ENCODE peak calls at places on chromosome 1, in five cellular contexts. V is ELF-1, M is NCI-H1092, S is HT-29, U is mesenchymal stem cell. P is an unnamed sample.

GRCh38 chr1:111197598-111198289 is 2.7 kb downstream of the DENND2D start:
- DNase-seq in S (peak), M (no peak), V (peak), U (peak), P (peak)

GRCh38 chr1:3399732-3400131 is 54.7 kb upstream of the ARHGEF16 start:
- DNase-seq in V (no peak), M (no peak), U (no peak), S (no peak), P (no peak)

GRCh38 chr1:240705584-240705983 is 93.6 kb upstream of the GREM2 start:
- DNase-seq in V (no peak), U (no peak), M (no peak), S (no peak), P (no peak)

GRCh38 chr1:199029855-199030254 is 391.0 kb downstream of the PTPRC start:
- DNase-seq in S (no peak), U (peak), M (no peak), V (no peak), P (no peak)

GRCh38 chr1:62321438-62321837 is 2.2 kb upstream of the KANK4 start:
- DNase-seq in M (no peak), V (peak), U (peak), S (no peak), P (no peak)

GRCh38 chr1:25198731-25199231 is 33.5 kb downstream of the SYF2 start:
- DNase-seq in U (no peak), S (peak), V (no peak), M (peak), P (no peak)

GRCh38 chr1:154837679-154838171 is 32.4 kb downstream of the KCNN3 start:
- DNase-seq in V (no peak), S (no peak), M (no peak), U (peak), P (no peak)

GRCh38 chr1:53140451-53140850 is 2.0 kb downstream of the SLC1A7 start:
- DNase-seq in V (no peak), M (no peak), U (no peak), S (no peak), P (no peak)

GRCh38 chr1:110240476-110241210 is 30.5 kb downstream of the KCNC4 start:
- DNase-seq in M (peak), S (no peak), U (no peak), V (no peak), P (no peak)

GRCh38 chr1:226545806-226546596 is 2.6 kb upstream of the STUM start:
- DNase-seq in M (no peak), U (peak), S (no peak), V (no peak), P (no peak)

GRCh38 chr1:231272173-231272572 is 31.2 kb downstream of the GNPAT start:
- DNase-seq in M (no peak), V (no peak), S (no peak), U (no peak), P (no peak)

GRCh38 chr1:119385650-119386049 is 17.1 kb downstream of the HAO2 start:
- DNase-seq in V (no peak), M (no peak), U (no peak), S (no peak), P (no peak)

GRCh38 chr1:18575620-18576019 is 55.0 kb upstream of the PAX7 start:
- DNase-seq in V (peak), M (peak), U (peak), S (peak), P (peak)

GRCh38 chr1:44786138-44786840 is 1.7 kb downstream of the BEST4 start:
- DNase-seq in S (peak), M (no peak), U (peak), V (peak), P (peak)

GRCh38 chr1:42183210-42183609 is 18.7 kb upstream of the GUCA2A start:
- DNase-seq in U (no peak), S (no peak), V (no peak), M (no peak), P (no peak)

GRCh38 chr1:188386161-188386560 is 1557.4 kb downstream of the PLA2G4A start:
- DNase-seq in U (peak), S (no peak), V (peak), M (no peak), P (no peak)

GRCh38 chr1:232622378-232622777 is 7.6 kb downstream of the SIPA1L2 start:
- DNase-seq in M (no peak), V (no peak), S (no peak), U (no peak), P (no peak)

GRCh38 chr1:240706150-240706904 is 94.4 kb upstream of the GREM2 start:
- DNase-seq in M (no peak), S (no peak), V (no peak), U (no peak), P (no peak)

P was measured in iPS-NIHi11.